ENCODE peak calls at places on chromosomes 6 and 20, in four cellular contexts. S is kidney; C is CD8-positive, alpha-beta T cell; N is AG20443. Y is an unnamed sample.

GRCh38 chr6:113356139-113356538 is 501.0 kb upstream of the MARCKS start:
- DNase-seq in N (no peak), S (no peak), C (no peak), Y (no peak)

GRCh38 chr6:2952557-2953095 is 18.7 kb downstream of the SERPINB6 start:
- DNase-seq in N (peak), S (peak), C (peak), Y (no peak)

GRCh38 chr6:30990422-30991086 is 7.0 kb downstream of the MUC21 start:
- DNase-seq in N (no peak), S (no peak), C (no peak), Y (no peak)

GRCh38 chr6:36326351-36326995 is 10.2 kb downstream of the BNIP5 start:
- DNase-seq in C (no peak), N (no peak), S (peak), Y (no peak)

GRCh38 chr20:478010-478948 is 15.9 kb upstream of the TBC1D20 start:
- DNase-seq in N (peak), C (no peak), S (no peak), Y (no peak)

GRCh38 chr6:31713991-31714684 is 1.0 kb upstream of the LY6G6D start:
- DNase-seq in N (no peak), C (no peak), S (no peak), Y (no peak)

GRCh38 chr6:3628143-3628840 is 123.2 kb downstream of the PXDC1 start:
- DNase-seq in C (peak), S (no peak), N (no peak), Y (no peak)

GRCh38 chr6:89023591-89024441 is 56.7 kb upstream of the PNRC1 start:
- DNase-seq in C (no peak), S (no peak), N (peak), Y (no peak)

GRCh38 chr20:45440424-45440823 is 24.5 kb downstream of the PIGT start:
- DNase-seq in C (no peak), S (no peak), N (no peak), Y (no peak)

GRCh38 chr20:57267158-57267821 is 849 bp upstream of the BMP7 start:
- DNase-seq in C (no peak), N (no peak), S (no peak), Y (no peak)

GRCh38 chr20:4444404-4444803 is 277.3 kb upstream of the PRND start:
- DNase-seq in C (no peak), N (peak), S (no peak), Y (no peak)

GRCh38 chr6:46284472-46284871 is 113.7 kb upstream of the ENPP5 start:
- DNase-seq in N (no peak), C (no peak), S (no peak), Y (no peak)

GRCh38 chr6:127267742-127268588 is 1.3 kb downstream of the RNF146 start:
- DNase-seq in N (no peak), S (no peak), C (no peak), Y (no peak)

Y was measured in stimulated activated CD8-positive, alpha-beta memory T cell treated with anti-CD3 and anti-CD28 coated beads, Interleukin-4, amount 100 ng/mL, for 24 hours.